ENCODE peak calls at places on chromosomes 12 and 14, in five cellular contexts. B, R, D, A and P are unnamed samples.
A peak's percentile ranks its signal among the peaks of the same experiment; 100 is the strongest.

GRCh38 chr14:90758959-90759358 is 57.3 kb downstream of the TTC7B start:
- DNase-seq in A (peak; percentile 26), R (no peak), D (peak; percentile 18), B (no peak), P (no peak)

GRCh38 chr14:95701846-95702221 is 12.1 kb downstream of the TCL1A start:
- DNase-seq in A (no peak), R (no peak), B (no peak), D (no peak), P (no peak)

GRCh38 chr12:105449406-105449805 is 118.9 kb downstream of the C12orf75 start:
- DNase-seq in D (no peak), A (no peak), R (no peak), B (no peak), P (no peak)

GRCh38 chr12:753401-754237 is 1.2 kb downstream of the WNK1 start:
- DNase-seq in A (peak; percentile 28), R (no peak), D (no peak), B (no peak), P (peak; percentile 45)

GRCh38 chr12:59031313-59031712 is 111.0 kb upstream of the LRIG3 start:
- DNase-seq in A (no peak), R (no peak), B (no peak), D (no peak), P (no peak)

GRCh38 chr14:71473843-71474242 is 458.4 kb upstream of the RGS6 start:
- DNase-seq in B (no peak), D (no peak), A (no peak), R (no peak), P (no peak)

GRCh38 chr12:10740182-10740581 is 17.1 kb upstream of the YBX3 start:
- DNase-seq in B (no peak), R (peak; percentile 69), D (no peak), A (no peak), P (no peak)

GRCh38 chr14:72665259-72665658 is 228.6 kb downstream of the DPF3 start:
- DNase-seq in D (peak; percentile 96), R (peak; percentile 99), B (no peak), A (no peak), P (no peak)

GRCh38 chr14:34018564-34019244 is 67.8 kb upstream of the EGLN3 start:
- DNase-seq in R (no peak), B (no peak), A (no peak), D (no peak), P (no peak)

GRCh38 chr12:118034429-118035193 is 18.1 kb downstream of the RFC5 start:
- DNase-seq in B (no peak), A (peak; percentile 11), D (no peak), R (peak; percentile 75), P (no peak)

GRCh38 chr14:40601063-40601462 is 1005.6 kb upstream of the LRFN5 start:
- DNase-seq in B (no peak), A (no peak), D (no peak), R (no peak), P (no peak)

GRCh38 chr12:124517260-124518050 is 50.0 kb downstream of the NCOR2 start:
- DNase-seq in A (no peak), R (peak; percentile 67), B (no peak), D (no peak), P (no peak)

GRCh38 chr14:56125772-56126411 is 7.7 kb downstream of the PELI2 start:
- DNase-seq in A (no peak), B (no peak), R (no peak), D (no peak), P (no peak)

GRCh38 chr14:101855958-101856357 is 94.4 kb downstream of the PPP2R5C start:
- DNase-seq in R (no peak), B (no peak), A (no peak), D (no peak), P (no peak)

GRCh38 chr14:33432407-33433023 is 493.8 kb downstream of the NPAS3 start:
- DNase-seq in A (peak; percentile 13), R (peak; percentile 71), B (no peak), D (no peak), P (no peak)

GRCh38 chr12:52370906-52371608 is 3.8 kb upstream of the KRT85 start:
- DNase-seq in R (no peak), B (no peak), D (peak; percentile 11), A (no peak), P (no peak)

GRCh38 chr14:50099335-50099734 is 17.0 kb downstream of the VCPKMT start:
- DNase-seq in R (peak; percentile 93), D (no peak), A (no peak), B (no peak), P (no peak)

GRCh38 chr14:53391631-53392030 is 238.5 kb upstream of the DDHD1 start:
- DNase-seq in B (no peak), D (no peak), R (peak; percentile 86), A (no peak), P (no peak)

GRCh38 chr12:121958521-121959240 is 40.3 kb downstream of the CFAP251 start:
- DNase-seq in B (no peak), R (no peak), A (no peak), D (no peak), P (no peak)

GRCh38 chr14:37591311-37591940 is 3.6 kb downstream of the FOXA1 start:
- DNase-seq in R (peak; percentile 53), B (no peak), D (no peak), A (peak; percentile 50), P (no peak)

GRCh38 chr12:58169826-58170225 is 228.5 kb downstream of the ATP23 start:
- DNase-seq in B (no peak), R (no peak), A (no peak), D (no peak), P (no peak)

GRCh38 chr12:16189849-16190248 is 87.6 kb downstream of the SLC15A5 start:
- DNase-seq in A (no peak), B (no peak), D (no peak), R (peak; percentile 68), P (no peak)
- TF ChIP-seq CTCF in A (no peak), B (no peak), D (no peak), R (peak; percentile 73), P (no peak)

DNA sequence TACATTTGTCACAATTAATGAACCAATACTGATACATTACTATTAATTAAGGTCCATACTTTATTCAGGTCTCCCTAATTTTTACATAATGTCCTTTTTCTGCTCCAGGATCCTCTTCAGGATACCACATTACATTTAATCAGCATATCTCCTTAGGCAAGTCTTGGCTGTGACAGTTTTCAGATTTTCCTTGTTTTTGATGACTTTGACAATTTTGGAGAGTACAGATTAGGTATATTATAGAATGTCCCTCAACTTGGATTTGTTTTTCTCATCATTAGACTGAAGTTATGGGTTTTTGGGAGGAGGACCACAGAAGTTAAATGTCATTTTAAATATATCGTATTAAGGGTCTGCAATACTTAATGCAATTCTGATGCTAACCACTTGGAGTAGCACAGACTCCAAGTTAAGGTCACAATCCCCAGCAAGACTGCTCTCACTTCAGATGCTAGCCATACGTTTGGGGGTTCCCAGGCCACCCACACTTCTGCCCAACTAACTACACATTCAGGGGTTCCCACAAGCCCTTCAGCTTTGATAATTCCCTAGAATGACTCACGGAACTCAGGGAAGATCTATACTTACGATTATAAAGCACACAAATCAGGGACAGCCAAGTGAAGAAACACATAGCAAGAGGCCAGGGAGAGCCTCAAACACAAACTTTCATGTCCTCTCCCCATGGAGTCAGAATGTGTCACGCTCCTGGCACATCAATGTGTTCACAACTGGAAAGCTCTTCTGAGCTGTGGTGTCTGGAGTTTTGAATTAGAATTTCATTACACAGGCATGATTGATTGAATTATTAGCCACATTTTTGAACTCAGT is 17.0 kb upstream of the NUBPL start:
- DNase-seq in A (no peak), D (no peak), B (no peak), R (peak; percentile 35), P (no peak)
- TF ChIP-seq CTCF in A (peak; percentile 53), D (peak; percentile 15), B (peak; percentile 3), R (peak; percentile 55), P (no peak)

GRCh38 chr14:29836395-29836794 is 91.3 kb downstream of the PRKD1 start:
- DNase-seq in D (no peak), R (no peak), B (no peak), A (no peak), P (no peak)

GRCh38 chr14:29838752-29839151 is 88.9 kb downstream of the PRKD1 start:
- DNase-seq in D (no peak), A (no peak), R (no peak), B (no peak), P (no peak)

GRCh38 chr14:29846339-29847129 is 81.1 kb downstream of the PRKD1 start:
- DNase-seq in D (no peak), B (no peak), R (no peak), A (no peak), P (no peak)

DNA sequence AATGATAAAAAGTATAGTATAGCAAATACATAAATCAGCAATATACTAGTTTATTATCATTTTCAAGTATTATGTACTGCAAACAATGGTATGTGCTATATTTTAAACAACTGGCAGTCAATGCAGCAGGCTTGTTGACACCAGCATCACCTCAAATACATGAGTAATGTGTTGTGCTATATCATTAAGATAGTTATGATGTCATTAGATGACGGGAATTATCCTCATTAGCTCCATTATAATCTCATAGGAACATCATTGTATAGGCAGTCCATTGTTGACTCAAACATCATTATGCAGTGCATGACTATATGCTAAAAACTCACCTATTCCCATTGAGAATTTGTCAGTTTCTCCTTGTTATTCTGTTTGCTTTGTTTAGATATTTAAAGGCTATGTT is 85.4 kb downstream of the PRKD1 start:
- DNase-seq in B (no peak), R (no peak), D (no peak), A (no peak), P (no peak)
- TF ChIP-seq CTCF in B (no peak), R (no peak), D (no peak), A (no peak), P (no peak)

GRCh38 chr12:48716493-48717251 is at the start of gene CCNT1:
- DNase-seq in R (peak; percentile 99), B (peak; percentile 99), A (peak; percentile 95), D (peak; percentile 100), P (peak; percentile 99)
- TF ChIP-seq CTCF in R (no peak), B (no peak), A (no peak), D (peak; percentile 32), P (no peak)